ENCODE peak calls at places on chromosomes 12 and 14, in six cellular contexts. One of them, this sample, is unnamed.

GRCh38 chr14:95522556-95522955 is 6.1 kb upstream of the SYNE3 start:
- DNase-seq in IMR-90: no peak
- DNase-seq in A549: no peak
- DNase-seq in adrenal gland: no peak
- DNase-seq in effector memory CD4-positive, alpha-beta T cell: no peak
- DNase-seq in aorta: no peak
- DNase-seq in this sample: no peak

GRCh38 chr14:89661392-89661791 is 244.4 kb upstream of the FOXN3 start:
- DNase-seq in A549: no peak
- DNase-seq in adrenal gland: no peak
- DNase-seq in aorta: no peak
- DNase-seq in effector memory CD4-positive, alpha-beta T cell: no peak
- DNase-seq in IMR-90: no peak
- DNase-seq in this sample: no peak

GRCh38 chr12:27332407-27333310 is at the start of gene BMAL2:
- DNase-seq in aorta: peak; percentile 69
- DNase-seq in effector memory CD4-positive, alpha-beta T cell: peak; percentile 6
- DNase-seq in IMR-90: peak; percentile 43
- DNase-seq in A549: peak; percentile 29
- DNase-seq in adrenal gland: peak; percentile 24
- DNase-seq in this sample: peak; percentile 48

GRCh38 chr12:66862586-66862985 is 183.7 kb upstream of the GRIP1 start:
- DNase-seq in effector memory CD4-positive, alpha-beta T cell: no peak
- DNase-seq in adrenal gland: no peak
- DNase-seq in aorta: no peak
- DNase-seq in IMR-90: no peak
- DNase-seq in A549: no peak
- DNase-seq in this sample: no peak

GRCh38 chr12:91205791-91206190 is 23.2 kb upstream of the DCN start:
- DNase-seq in aorta: no peak
- DNase-seq in A549: no peak
- DNase-seq in IMR-90: no peak
- DNase-seq in effector memory CD4-positive, alpha-beta T cell: no peak
- DNase-seq in adrenal gland: no peak
- DNase-seq in this sample: no peak

GRCh38 chr14:54637829-54638446 is 71.0 kb downstream of the SAMD4A start:
- DNase-seq in adrenal gland: no peak
- DNase-seq in A549: peak; percentile 24
- DNase-seq in IMR-90: peak; percentile 92
- DNase-seq in aorta: no peak
- DNase-seq in effector memory CD4-positive, alpha-beta T cell: no peak
- DNase-seq in this sample: peak; percentile 62

GRCh38 chr14:24632336-24632735 is 1.7 kb downstream of the GZMB start:
- DNase-seq in adrenal gland: no peak
- DNase-seq in aorta: no peak
- DNase-seq in A549: no peak
- DNase-seq in effector memory CD4-positive, alpha-beta T cell: no peak
- DNase-seq in IMR-90: no peak
- DNase-seq in this sample: no peak

GRCh38 chr12:4736048-4736447 is 15.8 kb downstream of the GALNT8 start:
- DNase-seq in IMR-90: no peak
- DNase-seq in aorta: peak; percentile 53
- DNase-seq in adrenal gland: no peak
- DNase-seq in effector memory CD4-positive, alpha-beta T cell: no peak
- DNase-seq in A549: no peak
- DNase-seq in this sample: no peak

GRCh38 chr12:90102957-90103652 is 394.5 kb upstream of the ATP2B1 start:
- DNase-seq in A549: peak; percentile 61
- DNase-seq in IMR-90: peak; percentile 53
- DNase-seq in effector memory CD4-positive, alpha-beta T cell: peak; percentile 2
- DNase-seq in aorta: no peak
- DNase-seq in adrenal gland: no peak
- DNase-seq in this sample: no peak

GRCh38 chr12:57179331-57180086 is 32.1 kb upstream of the LRP1-AS start:
- DNase-seq in aorta: no peak
- DNase-seq in A549: no peak
- DNase-seq in IMR-90: no peak
- DNase-seq in adrenal gland: no peak
- DNase-seq in effector memory CD4-positive, alpha-beta T cell: no peak
- DNase-seq in this sample: no peak

GRCh38 chr14:63431466-63431865 is 111.7 kb downstream of the PPP2R5E start:
- DNase-seq in IMR-90: no peak
- DNase-seq in adrenal gland: no peak
- DNase-seq in A549: no peak
- DNase-seq in effector memory CD4-positive, alpha-beta T cell: no peak
- DNase-seq in aorta: no peak
- DNase-seq in this sample: no peak

GRCh38 chr14:103105580-103106168 is 11.1 kb downstream of the EXOC3L4 start:
- DNase-seq in aorta: no peak
- DNase-seq in IMR-90: no peak
- DNase-seq in effector memory CD4-positive, alpha-beta T cell: no peak
- DNase-seq in A549: no peak
- DNase-seq in adrenal gland: no peak
- DNase-seq in this sample: no peak

GRCh38 chr14:59278111-59278510 is 89.6 kb downstream of the DAAM1 start:
- DNase-seq in effector memory CD4-positive, alpha-beta T cell: no peak
- DNase-seq in A549: peak; percentile 82
- DNase-seq in aorta: no peak
- DNase-seq in IMR-90: peak; percentile 94
- DNase-seq in adrenal gland: no peak
- DNase-seq in this sample: peak; percentile 81

GRCh38 chr12:94636462-94637085 is 13.8 kb downstream of the TMCC3 start:
- DNase-seq in effector memory CD4-positive, alpha-beta T cell: no peak
- DNase-seq in A549: no peak
- DNase-seq in aorta: no peak
- DNase-seq in adrenal gland: no peak
- DNase-seq in IMR-90: no peak
- DNase-seq in this sample: no peak

GRCh38 chr12:6452245-6452731 is 446 bp downstream of the TAPBPL start:
- DNase-seq in adrenal gland: peak; percentile 51
- DNase-seq in effector memory CD4-positive, alpha-beta T cell: no peak
- DNase-seq in A549: no peak
- DNase-seq in aorta: no peak
- DNase-seq in IMR-90: no peak
- DNase-seq in this sample: no peak

GRCh38 chr14:51396222-51396815 is 156.3 kb downstream of the TMX1 start:
- DNase-seq in effector memory CD4-positive, alpha-beta T cell: no peak
- DNase-seq in aorta: peak; percentile 52
- DNase-seq in adrenal gland: no peak
- DNase-seq in IMR-90: peak; percentile 98
- DNase-seq in A549: peak; percentile 74
- DNase-seq in this sample: peak; percentile 62

GRCh38 chr12:46214668-46215429 is 54.0 kb downstream of the SLC38A1 start:
- DNase-seq in A549: no peak
- DNase-seq in aorta: peak; percentile 53
- DNase-seq in IMR-90: peak; percentile 36
- DNase-seq in effector memory CD4-positive, alpha-beta T cell: peak; percentile 70
- DNase-seq in adrenal gland: no peak
- DNase-seq in this sample: no peak

GRCh38 chr14:103334644-103335603 is 887 bp downstream of the EIF5 start:
- DNase-seq in IMR-90: peak; percentile 79
- DNase-seq in A549: peak; percentile 37
- DNase-seq in aorta: peak; percentile 87
- DNase-seq in adrenal gland: peak; percentile 78
- DNase-seq in effector memory CD4-positive, alpha-beta T cell: peak; percentile 45
- DNase-seq in this sample: peak; percentile 49

GRCh38 chr14:57227083-57227482 is 41.6 kb downstream of the EXOC5 start:
- DNase-seq in effector memory CD4-positive, alpha-beta T cell: no peak
- DNase-seq in aorta: no peak
- DNase-seq in adrenal gland: no peak
- DNase-seq in IMR-90: no peak
- DNase-seq in A549: no peak
- DNase-seq in this sample: no peak

GRCh38 chr12:109739747-109740693 is 26.4 kb downstream of the FAM222A start:
- DNase-seq in IMR-90: no peak
- DNase-seq in A549: no peak
- DNase-seq in adrenal gland: peak; percentile 74
- DNase-seq in aorta: peak; percentile 26
- DNase-seq in effector memory CD4-positive, alpha-beta T cell: no peak
- DNase-seq in this sample: no peak

GRCh38 chr12:52634266-52635056 is 16.1 kb upstream of the KRT73 start:
- DNase-seq in A549: no peak
- DNase-seq in effector memory CD4-positive, alpha-beta T cell: no peak
- DNase-seq in adrenal gland: peak; percentile 78
- DNase-seq in aorta: no peak
- DNase-seq in IMR-90: no peak
- DNase-seq in this sample: peak; percentile 36

GRCh38 chr14:21350539-21350938 is 33.3 kb downstream of the SUPT16H start:
- DNase-seq in A549: no peak
- DNase-seq in aorta: no peak
- DNase-seq in IMR-90: no peak
- DNase-seq in adrenal gland: no peak
- DNase-seq in effector memory CD4-positive, alpha-beta T cell: no peak
- DNase-seq in this sample: no peak

GRCh38 chr12:50087995-50088394 is 2.9 kb downstream of the SMARCD1 start:
- DNase-seq in aorta: peak; percentile 8
- DNase-seq in effector memory CD4-positive, alpha-beta T cell: no peak
- DNase-seq in adrenal gland: no peak
- DNase-seq in A549: no peak
- DNase-seq in IMR-90: peak; percentile 85
- DNase-seq in this sample: no peak

GRCh38 chr14:51219473-51220448 is 20.3 kb upstream of the TMX1 start:
- DNase-seq in aorta: no peak
- DNase-seq in A549: peak; percentile 50
- DNase-seq in IMR-90: peak; percentile 54
- DNase-seq in effector memory CD4-positive, alpha-beta T cell: no peak
- DNase-seq in adrenal gland: no peak
- DNase-seq in this sample: no peak

GRCh38 chr14:51093371-51094281 is 1.3 kb downstream of the TRIM9 start:
- DNase-seq in adrenal gland: no peak
- DNase-seq in A549: peak; percentile 74
- DNase-seq in IMR-90: no peak
- DNase-seq in effector memory CD4-positive, alpha-beta T cell: no peak
- DNase-seq in aorta: peak; percentile 46
- DNase-seq in this sample: no peak

GRCh38 chr12:112599871-112600270 is 181.1 kb downstream of the PTPN11 start:
- DNase-seq in IMR-90: no peak
- DNase-seq in A549: peak; percentile 11
- DNase-seq in aorta: no peak
- DNase-seq in effector memory CD4-positive, alpha-beta T cell: no peak
- DNase-seq in adrenal gland: no peak
- DNase-seq in this sample: no peak
- H3K9me3 ChIP-seq in IMR-90: no peaks in the 10 kb centered on the region
- H3K9me3 ChIP-seq in A549: peaks cover 11% of the 10 kb centered on the region
- H3K9me3 ChIP-seq in aorta: peaks cover 6% of the 10 kb centered on the region
- H3K9me3 ChIP-seq in effector memory CD4-positive, alpha-beta T cell: no peaks in the 10 kb centered on the region
- H3K9me3 ChIP-seq in adrenal gland: no peaks in the 10 kb centered on the region
- H3K9me3 ChIP-seq in this sample: no peaks in the 10 kb centered on the region

GRCh38 chr12:130514149-130514551 is 176.5 kb downstream of the PIWIL1 start:
- DNase-seq in A549: no peak
- DNase-seq in adrenal gland: no peak
- DNase-seq in aorta: no peak
- DNase-seq in effector memory CD4-positive, alpha-beta T cell: no peak
- DNase-seq in IMR-90: no peak
- DNase-seq in this sample: peak; percentile 93
- H3K9me3 ChIP-seq in A549: no peaks in the 10 kb centered on the region
- H3K9me3 ChIP-seq in adrenal gland: no peaks in the 10 kb centered on the region
- H3K9me3 ChIP-seq in aorta: no peaks in the 10 kb centered on the region
- H3K9me3 ChIP-seq in effector memory CD4-positive, alpha-beta T cell: no peaks in the 10 kb centered on the region
- H3K9me3 ChIP-seq in IMR-90: peaks cover 34% of the 10 kb centered on the region
- H3K9me3 ChIP-seq in this sample: peaks cover 20% of the 10 kb centered on the region

DNA sequence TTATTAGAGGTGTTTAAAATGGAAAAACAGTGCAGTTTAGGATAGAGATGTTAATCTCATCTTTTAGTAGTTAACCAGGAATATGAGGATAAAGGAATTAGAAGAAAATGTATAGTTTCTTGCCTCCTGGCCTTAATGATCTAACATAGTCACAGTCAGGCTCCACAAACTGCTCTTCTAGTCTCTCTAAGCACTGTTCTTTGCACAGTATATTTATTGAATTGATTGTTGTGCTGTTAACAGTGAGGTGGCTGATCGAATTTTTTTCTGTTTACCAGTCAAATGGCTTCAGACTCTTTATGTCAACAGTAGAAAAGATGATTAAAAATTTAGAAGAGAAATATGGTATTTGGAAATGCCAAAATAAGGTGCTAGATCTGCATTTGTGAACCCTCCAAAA is 37.8 kb downstream of the ATF7IP start:
- DNase-seq in effector memory CD4-positive, alpha-beta T cell: no peak
- DNase-seq in adrenal gland: no peak
- DNase-seq in IMR-90: no peak
- DNase-seq in aorta: no peak
- DNase-seq in A549: no peak
- DNase-seq in this sample: no peak
- H3K9me3 ChIP-seq in effector memory CD4-positive, alpha-beta T cell: no peaks in the 10 kb centered on the region
- H3K9me3 ChIP-seq in adrenal gland: no peaks in the 10 kb centered on the region
- H3K9me3 ChIP-seq in IMR-90: no peaks in the 10 kb centered on the region
- H3K9me3 ChIP-seq in aorta: no peaks in the 10 kb centered on the region
- H3K9me3 ChIP-seq in A549: peaks cover 18% of the 10 kb centered on the region
- H3K9me3 ChIP-seq in this sample: no peaks in the 10 kb centered on the region

GRCh38 chr14:40859065-40859464 is 747.6 kb upstream of the LRFN5 start:
- DNase-seq in A549: no peak
- DNase-seq in aorta: no peak
- DNase-seq in adrenal gland: no peak
- DNase-seq in effector memory CD4-positive, alpha-beta T cell: no peak
- DNase-seq in IMR-90: no peak
- DNase-seq in this sample: no peak

GRCh38 chr14:40850191-40850590 is 756.5 kb upstream of the LRFN5 start:
- DNase-seq in IMR-90: no peak
- DNase-seq in effector memory CD4-positive, alpha-beta T cell: no peak
- DNase-seq in aorta: no peak
- DNase-seq in adrenal gland: no peak
- DNase-seq in A549: no peak
- DNase-seq in this sample: no peak

GRCh38 chr14:40855343-40855742 is 751.3 kb upstream of the LRFN5 start:
- DNase-seq in aorta: no peak
- DNase-seq in adrenal gland: no peak
- DNase-seq in A549: no peak
- DNase-seq in IMR-90: no peak
- DNase-seq in effector memory CD4-positive, alpha-beta T cell: no peak
- DNase-seq in this sample: no peak
- H3K9me3 ChIP-seq in aorta: no peaks in the 10 kb centered on the region
- H3K9me3 ChIP-seq in adrenal gland: no peaks in the 10 kb centered on the region
- H3K9me3 ChIP-seq in A549: no peaks in the 10 kb centered on the region
- H3K9me3 ChIP-seq in IMR-90: peaks cover 14% of the 10 kb centered on the region
- H3K9me3 ChIP-seq in effector memory CD4-positive, alpha-beta T cell: no peaks in the 10 kb centered on the region
- H3K9me3 ChIP-seq in this sample: no peaks in the 10 kb centered on the region

GRCh38 chr14:106579084-106579483 is 1052.7 kb downstream of the TMEM121 start:
- DNase-seq in IMR-90: no peak
- DNase-seq in A549: no peak
- DNase-seq in adrenal gland: no peak
- DNase-seq in effector memory CD4-positive, alpha-beta T cell: no peak
- DNase-seq in aorta: no peak
- DNase-seq in this sample: no peak

GRCh38 chr14:106578479-106578878 is 1052.1 kb downstream of the TMEM121 start:
- DNase-seq in adrenal gland: no peak
- DNase-seq in effector memory CD4-positive, alpha-beta T cell: no peak
- DNase-seq in aorta: no peak
- DNase-seq in A549: no peak
- DNase-seq in IMR-90: no peak
- DNase-seq in this sample: no peak
- H3K9me3 ChIP-seq in adrenal gland: no peaks in the 10 kb centered on the region
- H3K9me3 ChIP-seq in effector memory CD4-positive, alpha-beta T cell: no peaks in the 10 kb centered on the region
- H3K9me3 ChIP-seq in aorta: no peaks in the 10 kb centered on the region
- H3K9me3 ChIP-seq in A549: no peaks in the 10 kb centered on the region
- H3K9me3 ChIP-seq in IMR-90: peaks cover 34% of the 10 kb centered on the region
- H3K9me3 ChIP-seq in this sample: no peaks in the 10 kb centered on the region

DNA sequence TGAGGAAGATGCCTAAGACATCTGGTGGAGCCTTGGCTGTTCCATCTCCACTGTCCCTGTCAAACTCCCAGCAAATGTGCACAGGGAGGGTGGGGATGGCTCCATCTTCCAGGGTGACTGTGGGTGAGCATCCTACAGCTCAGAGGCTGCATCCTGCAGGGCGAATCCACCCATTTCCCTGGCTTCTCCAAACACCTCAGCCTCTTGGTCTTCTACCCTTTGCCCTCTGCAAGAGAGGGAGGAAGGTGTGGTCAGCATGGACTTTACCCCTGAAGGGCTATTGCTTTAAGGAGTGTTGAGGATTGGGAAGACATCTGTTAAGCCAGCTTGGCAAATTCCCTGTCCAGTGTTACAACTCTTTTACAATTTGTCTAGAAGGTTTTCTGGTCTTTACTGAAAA is 23.1 kb upstream of the DGLUCY start:
- DNase-seq in aorta: no peak
- DNase-seq in IMR-90: no peak
- DNase-seq in A549: no peak
- DNase-seq in adrenal gland: no peak
- DNase-seq in effector memory CD4-positive, alpha-beta T cell: no peak
- DNase-seq in this sample: no peak
- H3K9me3 ChIP-seq in aorta: no peaks in the 10 kb centered on the region
- H3K9me3 ChIP-seq in IMR-90: no peaks in the 10 kb centered on the region
- H3K9me3 ChIP-seq in A549: no peaks in the 10 kb centered on the region
- H3K9me3 ChIP-seq in adrenal gland: no peaks in the 10 kb centered on the region
- H3K9me3 ChIP-seq in effector memory CD4-positive, alpha-beta T cell: no peaks in the 10 kb centered on the region
- H3K9me3 ChIP-seq in this sample: no peaks in the 10 kb centered on the region

This sample was measured in SJSA1.